ENCODE peak calls at places on chromosomes 4 and X, in six cellular contexts. Y is A549, O is Calu3, L is NCI-H524 treated with DMSO at 0.1 percent for 48 hours, I is dorsolateral prefrontal cortex, C is nucleus accumbens. R is an unnamed sample.

GRCh38 chr4:4426511-4427477 is 39.9 kb downstream of the NSG1 start:
- DNase-seq in Y (no peak), O (no peak), L (no peak), I (no peak), C (no peak), R (no peak)

GRCh38 chr4:86033171-86033570 is 326.7 kb downstream of the MAPK10 start:
- DNase-seq in Y (no peak), O (no peak), L (no peak), I (peak), C (no peak), R (peak)

GRCh38 chr4:139668036-139668435 is 2.4 kb downstream of the MGST2 start:
- DNase-seq in Y (no peak), O (no peak), L (no peak), I (no peak), C (no peak), R (no peak)

GRCh38 chr4:152508818-152509217 is 27.1 kb downstream of the FBXW7 start:
- DNase-seq in Y (no peak), O (no peak), L (no peak), I (no peak), C (no peak), R (no peak)

GRCh38 chr4:1834047-1834769 is 21.7 kb downstream of the LETM1 start:
- DNase-seq in Y (no peak), O (no peak), L (no peak), I (no peak), C (no peak), R (peak)

GRCh38 chr4:146638801-146639351 is at the start of gene POU4F2:
- DNase-seq in Y (no peak), O (no peak), L (no peak), I (no peak), C (no peak), R (no peak)

GRCh38 chr4:1041147-1041935 is 29.9 kb downstream of the FGFRL1 start:
- DNase-seq in Y (no peak), O (peak), L (no peak), I (no peak), C (no peak), R (peak)

GRCh38 chrX:19990519-19991349 is at the start of gene BCLAF3:
- DNase-seq in Y (peak), O (peak), L (peak), I (peak), C (peak), R (peak)

GRCh38 chrX:153414838-153415552 is 3.7 kb downstream of the ZFP92 start:
- DNase-seq in Y (no peak), O (no peak), L (no peak), I (no peak), C (no peak), R (no peak)

GRCh38 chrX:22081475-22082092 is 49.5 kb downstream of the PHEX start:
- DNase-seq in Y (no peak), O (peak), L (peak), I (no peak), C (no peak), R (no peak)

GRCh38 chr4:40923326-40924095 is 173.8 kb downstream of the NSUN7 start:
- DNase-seq in Y (no peak), O (no peak), L (no peak), I (peak), C (peak), R (peak)

GRCh38 chrX:13152511-13152868 is 108.1 kb upstream of the FAM9C start:
- DNase-seq in Y (no peak), O (no peak), L (no peak), I (no peak), C (no peak), R (no peak)

GRCh38 chrX:1242901-1243402 is 25.7 kb upstream of the CSF2RA start:
- DNase-seq in Y (no peak), O (peak), L (no peak), I (no peak), C (no peak), R (no peak)

GRCh38 chr4:93396274-93396673 is 432.3 kb upstream of the ATOH1 start:
- DNase-seq in Y (no peak), O (no peak), L (no peak), I (no peak), C (no peak), R (no peak)

GRCh38 chr4:75547647-75548387 is 8.0 kb upstream of the ODAPH start:
- DNase-seq in Y (no peak), O (peak), L (no peak), I (no peak), C (no peak), R (no peak)

GRCh38 chr4:121551881-121552280 is 144.9 kb downstream of the ANXA5 start:
- DNase-seq in Y (no peak), O (no peak), L (no peak), I (no peak), C (no peak), R (no peak)